ENCODE peak calls at places on chromosomes 6 and 20, in seven cellular contexts. One of them, this sample, is unnamed.

GRCh38 chr6:3137057-3137777 is 18.7 kb downstream of the BPHL start:
- DNase-seq in CD8-positive, alpha-beta memory T cell: no peak
- DNase-seq in H1: no peak
- DNase-seq in kidney tubule cell: peak; percentile 64
- DNase-seq in HEK293T: no peak
- DNase-seq in naive thymus-derived CD8-positive, alpha-beta T cell: no peak
- DNase-seq in lower lobe of right lung: no peak
- DNase-seq in this sample: no peak

GRCh38 chr6:17311595-17312311 is 30.6 kb downstream of the RBM24 start:
- DNase-seq in lower lobe of right lung: no peak
- DNase-seq in H1: no peak
- DNase-seq in naive thymus-derived CD8-positive, alpha-beta T cell: no peak
- DNase-seq in CD8-positive, alpha-beta memory T cell: no peak
- DNase-seq in HEK293T: peak; percentile 15
- DNase-seq in kidney tubule cell: peak; percentile 40
- DNase-seq in this sample: no peak

GRCh38 chr6:11126876-11127275 is 15.4 kb upstream of the ERVFRD-1 start:
- DNase-seq in HEK293T: no peak
- DNase-seq in naive thymus-derived CD8-positive, alpha-beta T cell: no peak
- DNase-seq in H1: no peak
- DNase-seq in kidney tubule cell: peak; percentile 33
- DNase-seq in lower lobe of right lung: no peak
- DNase-seq in CD8-positive, alpha-beta memory T cell: no peak
- DNase-seq in this sample: no peak

GRCh38 chr6:108941867-108942266 is 93.6 kb downstream of the ARMC2 start:
- DNase-seq in CD8-positive, alpha-beta memory T cell: no peak
- DNase-seq in kidney tubule cell: peak; percentile 57
- DNase-seq in lower lobe of right lung: no peak
- DNase-seq in HEK293T: no peak
- DNase-seq in H1: no peak
- DNase-seq in naive thymus-derived CD8-positive, alpha-beta T cell: no peak
- DNase-seq in this sample: no peak

GRCh38 chr20:45109634-45110033 is 5.3 kb downstream of the WFDC5 start:
- DNase-seq in H1: no peak
- DNase-seq in naive thymus-derived CD8-positive, alpha-beta T cell: no peak
- DNase-seq in kidney tubule cell: no peak
- DNase-seq in CD8-positive, alpha-beta memory T cell: no peak
- DNase-seq in HEK293T: no peak
- DNase-seq in lower lobe of right lung: no peak
- DNase-seq in this sample: no peak

GRCh38 chr20:17747431-17747846 is 47.7 kb downstream of the BANF2 start:
- DNase-seq in lower lobe of right lung: no peak
- DNase-seq in naive thymus-derived CD8-positive, alpha-beta T cell: no peak
- DNase-seq in kidney tubule cell: peak; percentile 90
- DNase-seq in HEK293T: no peak
- DNase-seq in CD8-positive, alpha-beta memory T cell: no peak
- DNase-seq in H1: no peak
- DNase-seq in this sample: no peak

GRCh38 chr6:13763740-13764381 is 50.5 kb downstream of the MCUR1 start:
- DNase-seq in CD8-positive, alpha-beta memory T cell: no peak
- DNase-seq in naive thymus-derived CD8-positive, alpha-beta T cell: no peak
- DNase-seq in lower lobe of right lung: no peak
- DNase-seq in H1: no peak
- DNase-seq in kidney tubule cell: no peak
- DNase-seq in HEK293T: no peak
- DNase-seq in this sample: no peak

GRCh38 chr6:104527761-104528415 is 331.8 kb downstream of the HACE1 start:
- DNase-seq in H1: peak; percentile 15
- DNase-seq in CD8-positive, alpha-beta memory T cell: no peak
- DNase-seq in lower lobe of right lung: no peak
- DNase-seq in HEK293T: peak; percentile 22
- DNase-seq in naive thymus-derived CD8-positive, alpha-beta T cell: no peak
- DNase-seq in kidney tubule cell: no peak
- DNase-seq in this sample: no peak

GRCh38 chr20:48771542-48771941 is 56.3 kb downstream of the PREX1 start:
- DNase-seq in CD8-positive, alpha-beta memory T cell: no peak
- DNase-seq in lower lobe of right lung: no peak
- DNase-seq in naive thymus-derived CD8-positive, alpha-beta T cell: no peak
- DNase-seq in kidney tubule cell: no peak
- DNase-seq in HEK293T: no peak
- DNase-seq in H1: no peak
- DNase-seq in this sample: no peak

GRCh38 chr20:17491041-17491440 is 40.1 kb downstream of the BFSP1 start:
- DNase-seq in kidney tubule cell: no peak
- DNase-seq in H1: no peak
- DNase-seq in HEK293T: no peak
- DNase-seq in CD8-positive, alpha-beta memory T cell: no peak
- DNase-seq in naive thymus-derived CD8-positive, alpha-beta T cell: no peak
- DNase-seq in lower lobe of right lung: no peak
- DNase-seq in this sample: no peak

GRCh38 chr6:48736486-48737206 is 625.6 kb upstream of the PTCHD4 start:
- DNase-seq in kidney tubule cell: no peak
- DNase-seq in HEK293T: no peak
- DNase-seq in lower lobe of right lung: no peak
- DNase-seq in naive thymus-derived CD8-positive, alpha-beta T cell: no peak
- DNase-seq in CD8-positive, alpha-beta memory T cell: no peak
- DNase-seq in H1: no peak
- DNase-seq in this sample: no peak

GRCh38 chr6:152348116-152348515 is 289.0 kb downstream of the SYNE1 start:
- DNase-seq in HEK293T: no peak
- DNase-seq in naive thymus-derived CD8-positive, alpha-beta T cell: no peak
- DNase-seq in CD8-positive, alpha-beta memory T cell: no peak
- DNase-seq in lower lobe of right lung: no peak
- DNase-seq in H1: no peak
- DNase-seq in kidney tubule cell: no peak
- DNase-seq in this sample: no peak

GRCh38 chr6:90492798-90493197 is 94.1 kb downstream of the MAP3K7 start:
- DNase-seq in kidney tubule cell: no peak
- DNase-seq in naive thymus-derived CD8-positive, alpha-beta T cell: no peak
- DNase-seq in HEK293T: no peak
- DNase-seq in H1: no peak
- DNase-seq in CD8-positive, alpha-beta memory T cell: no peak
- DNase-seq in lower lobe of right lung: no peak
- DNase-seq in this sample: no peak

GRCh38 chr6:20644667-20645370 is 110.6 kb downstream of the CDKAL1 start:
- DNase-seq in naive thymus-derived CD8-positive, alpha-beta T cell: no peak
- DNase-seq in CD8-positive, alpha-beta memory T cell: no peak
- DNase-seq in lower lobe of right lung: no peak
- DNase-seq in kidney tubule cell: peak; percentile 17
- DNase-seq in H1: no peak
- DNase-seq in HEK293T: no peak
- DNase-seq in this sample: no peak

GRCh38 chr6:12162203-12162602 is 128.0 kb upstream of the EDN1 start:
- DNase-seq in kidney tubule cell: peak; percentile 48
- DNase-seq in CD8-positive, alpha-beta memory T cell: no peak
- DNase-seq in H1: no peak
- DNase-seq in naive thymus-derived CD8-positive, alpha-beta T cell: no peak
- DNase-seq in HEK293T: no peak
- DNase-seq in lower lobe of right lung: no peak
- DNase-seq in this sample: no peak

GRCh38 chr6:89781070-89782034 is 38.2 kb downstream of the MDN1 start:
- DNase-seq in H1: no peak
- DNase-seq in CD8-positive, alpha-beta memory T cell: no peak
- DNase-seq in naive thymus-derived CD8-positive, alpha-beta T cell: no peak
- DNase-seq in lower lobe of right lung: no peak
- DNase-seq in kidney tubule cell: no peak
- DNase-seq in HEK293T: no peak
- DNase-seq in this sample: no peak

GRCh38 chr20:50259705-50260479 is 69.3 kb downstream of the CEBPB start:
- DNase-seq in CD8-positive, alpha-beta memory T cell: no peak
- DNase-seq in lower lobe of right lung: peak; percentile 89
- DNase-seq in naive thymus-derived CD8-positive, alpha-beta T cell: no peak
- DNase-seq in kidney tubule cell: no peak
- DNase-seq in H1: no peak
- DNase-seq in HEK293T: no peak
- DNase-seq in this sample: no peak

GRCh38 chr6:6686748-6687601 is 98.5 kb downstream of the LY86 start:
- DNase-seq in HEK293T: peak; percentile 98
- DNase-seq in CD8-positive, alpha-beta memory T cell: no peak
- DNase-seq in H1: peak; percentile 94
- DNase-seq in naive thymus-derived CD8-positive, alpha-beta T cell: no peak
- DNase-seq in lower lobe of right lung: peak; percentile 98
- DNase-seq in kidney tubule cell: peak; percentile 99
- DNase-seq in this sample: peak; percentile 81

GRCh38 chr6:43972915-43973304 is 154.3 kb downstream of the MRPL14 start:
- DNase-seq in kidney tubule cell: peak; percentile 65
- DNase-seq in lower lobe of right lung: peak; percentile 79
- DNase-seq in CD8-positive, alpha-beta memory T cell: no peak
- DNase-seq in HEK293T: no peak
- DNase-seq in naive thymus-derived CD8-positive, alpha-beta T cell: no peak
- DNase-seq in H1: no peak
- DNase-seq in this sample: no peak

GRCh38 chr6:153104220-153104619 is 26.9 kb downstream of the RGS17 start:
- DNase-seq in kidney tubule cell: peak; percentile 22
- DNase-seq in naive thymus-derived CD8-positive, alpha-beta T cell: no peak
- DNase-seq in H1: no peak
- DNase-seq in CD8-positive, alpha-beta memory T cell: no peak
- DNase-seq in HEK293T: no peak
- DNase-seq in lower lobe of right lung: no peak
- DNase-seq in this sample: no peak

GRCh38 chr20:61120595-61121515 is 131.2 kb upstream of the CDH4 start:
- DNase-seq in kidney tubule cell: peak; percentile 88
- DNase-seq in CD8-positive, alpha-beta memory T cell: no peak
- DNase-seq in H1: peak; percentile 25
- DNase-seq in naive thymus-derived CD8-positive, alpha-beta T cell: peak; percentile 32
- DNase-seq in lower lobe of right lung: no peak
- DNase-seq in HEK293T: no peak
- DNase-seq in this sample: peak; percentile 57

GRCh38 chr20:57806476-57806875 is 96.7 kb upstream of the PMEPA1 start:
- DNase-seq in H1: no peak
- DNase-seq in lower lobe of right lung: no peak
- DNase-seq in HEK293T: no peak
- DNase-seq in CD8-positive, alpha-beta memory T cell: no peak
- DNase-seq in kidney tubule cell: no peak
- DNase-seq in naive thymus-derived CD8-positive, alpha-beta T cell: no peak
- DNase-seq in this sample: no peak

GRCh38 chr6:43855247-43855646 is 85.2 kb downstream of the VEGFA start:
- DNase-seq in HEK293T: no peak
- DNase-seq in naive thymus-derived CD8-positive, alpha-beta T cell: no peak
- DNase-seq in CD8-positive, alpha-beta memory T cell: no peak
- DNase-seq in kidney tubule cell: no peak
- DNase-seq in lower lobe of right lung: no peak
- DNase-seq in H1: no peak
- DNase-seq in this sample: no peak

GRCh38 chr20:64188682-64189529 is 24.7 kb downstream of the MYT1 start:
- DNase-seq in lower lobe of right lung: no peak
- DNase-seq in HEK293T: no peak
- DNase-seq in naive thymus-derived CD8-positive, alpha-beta T cell: no peak
- DNase-seq in H1: peak; percentile 10
- DNase-seq in CD8-positive, alpha-beta memory T cell: no peak
- DNase-seq in kidney tubule cell: peak; percentile 99
- DNase-seq in this sample: peak; percentile 64

GRCh38 chr6:141587482-141588266 is 545.1 kb upstream of the GJE1 start:
- DNase-seq in lower lobe of right lung: no peak
- DNase-seq in HEK293T: no peak
- DNase-seq in naive thymus-derived CD8-positive, alpha-beta T cell: no peak
- DNase-seq in H1: no peak
- DNase-seq in kidney tubule cell: peak; percentile 41
- DNase-seq in CD8-positive, alpha-beta memory T cell: no peak
- DNase-seq in this sample: no peak

GRCh38 chr6:116876635-116877611 is at the start of gene RFX6:
- DNase-seq in kidney tubule cell: peak; percentile 4
- DNase-seq in HEK293T: peak; percentile 57
- DNase-seq in naive thymus-derived CD8-positive, alpha-beta T cell: no peak
- DNase-seq in CD8-positive, alpha-beta memory T cell: no peak
- DNase-seq in H1: no peak
- DNase-seq in lower lobe of right lung: no peak
- DNase-seq in this sample: no peak

GRCh38 chr6:49463612-49463967 is 420 bp downstream of the CENPQ start:
- DNase-seq in lower lobe of right lung: no peak
- DNase-seq in kidney tubule cell: no peak
- DNase-seq in CD8-positive, alpha-beta memory T cell: no peak
- DNase-seq in H1: no peak
- DNase-seq in naive thymus-derived CD8-positive, alpha-beta T cell: no peak
- DNase-seq in HEK293T: no peak
- DNase-seq in this sample: no peak